ENCODE peak calls at places on chromosome 16, in four cellular contexts. One of them, this sample, is unnamed.

GRCh38 chr16:50267151-50267631 is 840 bp downstream of the ADCY7 start:
- DNase-seq in suprapubic skin: no peak
- DNase-seq in fibroblast of lung: no peak
- DNase-seq in GM12878: no peak
- DNase-seq in this sample: no peak

GRCh38 chr16:5257462-5257861 is 159.9 kb upstream of the EEF2KMT start:
- DNase-seq in GM12878: no peak
- DNase-seq in fibroblast of lung: no peak
- DNase-seq in suprapubic skin: no peak
- DNase-seq in this sample: no peak

GRCh38 chr16:397736-398332 is 835 bp downstream of the NME4 start:
- DNase-seq in fibroblast of lung: peak; percentile 73
- DNase-seq in suprapubic skin: peak; percentile 90
- DNase-seq in GM12878: no peak
- DNase-seq in this sample: peak; percentile 91

GRCh38 chr16:27701381-27701780 is 151.4 kb downstream of the KATNIP start:
- DNase-seq in suprapubic skin: no peak
- DNase-seq in GM12878: no peak
- DNase-seq in fibroblast of lung: no peak
- DNase-seq in this sample: no peak

GRCh38 chr16:28497861-28498599 is 3.6 kb downstream of the APOBR start:
- DNase-seq in GM12878: no peak
- DNase-seq in fibroblast of lung: no peak
- DNase-seq in suprapubic skin: no peak
- DNase-seq in this sample: no peak

GRCh38 chr16:907361-907760 is 63.4 kb downstream of the LMF1 start:
- DNase-seq in suprapubic skin: no peak
- DNase-seq in GM12878: no peak
- DNase-seq in fibroblast of lung: no peak
- DNase-seq in this sample: no peak

GRCh38 chr16:50688083-50688482 is 5.3 kb upstream of the NOD2 start:
- DNase-seq in GM12878: no peak
- DNase-seq in fibroblast of lung: no peak
- DNase-seq in suprapubic skin: no peak
- DNase-seq in this sample: no peak

GRCh38 chr16:997440-998051 is 16.0 kb downstream of the SOX8 start:
- DNase-seq in GM12878: no peak
- DNase-seq in fibroblast of lung: peak; percentile 16
- DNase-seq in suprapubic skin: no peak
- DNase-seq in this sample: no peak

GRCh38 chr16:81318711-81319110 is 3.9 kb downstream of the GAN start:
- DNase-seq in fibroblast of lung: no peak
- DNase-seq in GM12878: no peak
- DNase-seq in suprapubic skin: no peak
- DNase-seq in this sample: no peak

GRCh38 chr16:85286066-85286712 is 173.9 kb upstream of the CIBAR2 start:
- DNase-seq in GM12878: no peak
- DNase-seq in suprapubic skin: peak; percentile 92
- DNase-seq in fibroblast of lung: peak; percentile 89
- DNase-seq in this sample: peak; percentile 89

GRCh38 chr16:81633147-81633619 is 145.9 kb upstream of the PLCG2 start:
- DNase-seq in suprapubic skin: no peak
- DNase-seq in fibroblast of lung: no peak
- DNase-seq in GM12878: no peak
- DNase-seq in this sample: no peak

GRCh38 chr16:17439580-17439979 is 31.2 kb downstream of the XYLT1 start:
- DNase-seq in fibroblast of lung: no peak
- DNase-seq in suprapubic skin: no peak
- DNase-seq in GM12878: no peak
- DNase-seq in this sample: no peak

GRCh38 chr16:12098429-12099310 is 122.1 kb downstream of the SNX29 start:
- DNase-seq in GM12878: no peak
- DNase-seq in fibroblast of lung: no peak
- DNase-seq in suprapubic skin: no peak
- DNase-seq in this sample: no peak

GRCh38 chr16:67949645-67950044 is 5.7 kb upstream of the LCAT start:
- DNase-seq in fibroblast of lung: no peak
- DNase-seq in suprapubic skin: no peak
- DNase-seq in GM12878: no peak
- DNase-seq in this sample: no peak

GRCh38 chr16:50696126-50696525 is 2.7 kb downstream of the NOD2 start:
- DNase-seq in fibroblast of lung: no peak
- DNase-seq in suprapubic skin: no peak
- DNase-seq in GM12878: no peak
- DNase-seq in this sample: no peak

GRCh38 chr16:79698341-79698753 is 97.8 kb upstream of the MAF start:
- DNase-seq in suprapubic skin: no peak
- DNase-seq in GM12878: no peak
- DNase-seq in fibroblast of lung: peak; percentile 98
- DNase-seq in this sample: no peak

GRCh38 chr16:68756250-68757051 is 19.4 kb downstream of the CDH1 start:
- DNase-seq in suprapubic skin: no peak
- DNase-seq in fibroblast of lung: no peak
- DNase-seq in GM12878: peak; percentile 94
- DNase-seq in this sample: no peak

GRCh38 chr16:52283018-52283417 is 263.9 kb downstream of the TOX3 start:
- DNase-seq in fibroblast of lung: peak; percentile 56
- DNase-seq in suprapubic skin: no peak
- DNase-seq in GM12878: no peak
- DNase-seq in this sample: no peak

GRCh38 chr16:74865922-74866598 is 91.4 kb upstream of the FA2H start:
- DNase-seq in GM12878: no peak
- DNase-seq in fibroblast of lung: peak; percentile 28
- DNase-seq in suprapubic skin: no peak
- DNase-seq in this sample: no peak

GRCh38 chr16:77408607-77409006 is 26.2 kb downstream of the ADAMTS18 start:
- DNase-seq in suprapubic skin: no peak
- DNase-seq in fibroblast of lung: no peak
- DNase-seq in GM12878: peak; percentile 8
- DNase-seq in this sample: no peak

DNA sequence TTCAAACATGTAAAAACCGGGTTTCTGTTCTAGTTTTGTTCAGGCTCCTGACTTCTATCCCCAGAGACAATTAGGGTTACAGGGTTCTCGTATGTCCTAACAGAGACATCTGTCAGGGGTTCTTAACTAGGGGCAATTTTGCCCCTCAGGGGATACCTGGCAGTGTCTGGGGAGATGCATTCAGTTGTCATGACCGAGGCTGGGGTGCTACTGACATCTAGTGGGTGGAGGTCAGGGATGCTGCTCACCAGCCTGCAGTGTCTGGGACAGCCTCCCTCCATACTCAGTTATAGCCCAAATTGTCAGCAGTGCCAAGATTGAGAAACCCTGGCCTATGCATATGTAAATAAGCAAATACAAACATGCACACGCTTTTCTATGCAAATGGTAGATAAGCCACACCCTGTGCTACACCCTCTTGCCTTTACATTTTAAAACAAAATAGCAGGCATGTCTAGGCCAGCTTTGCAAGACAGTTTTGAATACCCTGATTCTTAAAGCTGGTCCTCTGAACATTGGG is 37.4 kb downstream of the CLEC16A start:
- DNase-seq in fibroblast of lung: peak; percentile 42
- DNase-seq in GM12878: no peak
- DNase-seq in suprapubic skin: no peak
- DNase-seq in this sample: no peak
- TF ChIP-seq CTCF in fibroblast of lung: peak; percentile 30
- TF ChIP-seq CTCF in GM12878: peak; percentile 78
- TF ChIP-seq CTCF in suprapubic skin: peak; percentile 34
- TF ChIP-seq CTCF in this sample: no peak

GRCh38 chr16:88548131-88548874 is 21.9 kb upstream of the ZC3H18 start:
- DNase-seq in GM12878: no peak
- DNase-seq in suprapubic skin: no peak
- DNase-seq in fibroblast of lung: no peak
- DNase-seq in this sample: no peak

GRCh38 chr16:88548985-88549384 is 21.2 kb upstream of the ZC3H18 start:
- DNase-seq in fibroblast of lung: no peak
- DNase-seq in GM12878: no peak
- DNase-seq in suprapubic skin: no peak
- DNase-seq in this sample: no peak

GRCh38 chr16:88552166-88552565 is 18.0 kb upstream of the ZC3H18 start:
- DNase-seq in GM12878: no peak
- DNase-seq in suprapubic skin: no peak
- DNase-seq in fibroblast of lung: no peak
- DNase-seq in this sample: no peak

GRCh38 chr16:88552815-88553214 is 17.4 kb upstream of the ZC3H18 start:
- DNase-seq in GM12878: no peak
- DNase-seq in fibroblast of lung: no peak
- DNase-seq in suprapubic skin: no peak
- DNase-seq in this sample: no peak

GRCh38 chr16:88549671-88550643 is 20.2 kb upstream of the ZC3H18 start:
- DNase-seq in GM12878: no peak
- DNase-seq in suprapubic skin: no peak
- DNase-seq in fibroblast of lung: no peak
- DNase-seq in this sample: no peak
- H3K4me3 ChIP-seq in GM12878: no peak overlapping the region
- H3K4me3 ChIP-seq in suprapubic skin: no peak overlapping the region
- H3K4me3 ChIP-seq in fibroblast of lung: no peak overlapping the region
- H3K4me3 ChIP-seq in this sample: no peak overlapping the region

DNA sequence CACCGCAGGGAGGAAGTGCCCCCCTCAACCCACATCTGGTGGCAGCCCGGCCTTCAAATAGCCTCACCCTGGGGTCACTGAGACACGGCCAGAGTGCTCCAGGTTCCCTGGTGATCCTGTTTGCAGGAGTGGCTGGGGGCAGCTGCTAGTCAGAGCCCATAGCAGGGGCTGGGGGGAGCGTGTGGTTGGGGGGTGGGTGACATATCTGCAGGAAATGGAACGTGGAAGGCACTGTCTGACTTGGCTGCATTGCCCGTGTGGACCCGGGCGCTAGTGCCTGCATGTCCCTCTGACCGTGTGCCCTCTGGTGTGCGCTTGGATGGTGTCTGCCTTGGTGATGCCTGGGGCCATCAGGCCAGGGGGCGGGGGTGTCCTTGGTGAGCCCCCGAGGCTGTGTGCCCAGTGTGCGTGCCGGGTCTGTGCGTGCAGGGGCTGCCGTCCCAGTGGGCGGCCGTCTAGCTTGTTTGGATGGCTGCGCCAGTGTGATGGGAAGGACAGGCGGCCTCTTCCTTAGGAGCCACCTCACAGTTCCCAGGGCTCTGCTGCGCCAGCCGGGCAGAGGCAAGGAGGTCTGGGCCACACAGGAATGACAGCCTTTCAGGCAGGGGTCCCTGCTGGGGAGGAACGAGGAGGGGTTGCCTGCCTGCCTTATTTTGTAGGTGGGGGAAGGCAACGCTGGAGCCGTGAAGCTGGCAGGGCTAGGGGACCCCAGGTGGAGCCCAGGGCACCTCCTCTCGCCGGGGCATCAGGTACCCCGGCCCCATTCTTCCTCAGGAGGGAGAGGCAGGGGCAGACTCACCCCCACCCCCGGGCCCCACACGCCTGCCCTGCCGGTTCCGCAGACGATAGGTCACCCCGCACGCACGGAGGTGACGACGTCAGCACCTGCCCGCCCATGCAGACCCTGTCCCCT is 642 bp downstream of the NDRG4 start:
- DNase-seq in GM12878: no peak
- DNase-seq in suprapubic skin: peak; percentile 55
- DNase-seq in fibroblast of lung: no peak
- DNase-seq in this sample: peak; percentile 65
- H3K27ac ChIP-seq in GM12878: no peak overlapping the region
- H3K27ac ChIP-seq in suprapubic skin: no peak overlapping the region
- H3K27ac ChIP-seq in fibroblast of lung: no peak overlapping the region
- H3K27ac ChIP-seq in this sample: no peak overlapping the region

GRCh38 chr16:15486661-15487060 is 52.3 kb downstream of the BMERB1 start:
- DNase-seq in GM12878: no peak
- DNase-seq in fibroblast of lung: no peak
- DNase-seq in suprapubic skin: no peak
- DNase-seq in this sample: no peak
- TF ChIP-seq CTCF in GM12878: no peak
- TF ChIP-seq CTCF in fibroblast of lung: no peak
- TF ChIP-seq CTCF in suprapubic skin: no peak
- TF ChIP-seq CTCF in this sample: no peak

DNA sequence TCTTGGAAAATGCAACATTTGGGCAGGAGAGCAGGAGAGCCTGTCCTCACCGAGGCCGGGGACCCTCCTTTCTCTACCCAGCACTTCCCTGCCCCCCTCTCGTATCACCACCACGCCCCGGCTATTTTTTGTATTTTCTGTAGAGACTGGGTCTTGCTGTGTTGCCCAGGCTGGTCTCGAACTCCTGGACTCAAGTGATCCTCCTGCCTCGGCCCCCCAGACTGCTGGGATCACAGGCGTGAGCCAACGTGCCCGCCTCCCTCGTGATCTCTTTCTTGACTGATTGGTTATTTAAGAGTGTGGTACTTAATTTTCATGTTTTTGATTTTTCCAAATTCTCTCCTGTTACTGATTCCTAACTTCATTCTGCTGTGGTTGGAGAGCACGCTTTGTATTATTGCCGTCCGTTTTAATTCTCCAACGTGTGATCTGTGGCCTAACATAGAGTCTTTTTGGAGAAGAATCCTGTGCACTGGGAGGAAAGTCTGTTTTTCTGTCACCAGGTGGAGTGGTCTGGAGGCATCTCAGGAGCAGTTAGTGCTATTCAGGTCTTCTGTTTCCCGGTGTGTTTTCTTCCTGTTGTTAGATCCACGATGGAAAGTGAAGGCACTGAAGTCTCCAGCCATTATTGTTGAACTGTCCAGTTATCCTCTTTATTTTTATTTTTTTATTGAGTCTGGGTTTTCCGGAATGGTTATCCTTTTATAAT is 40.4 kb downstream of the ZNF778 start:
- DNase-seq in suprapubic skin: no peak
- DNase-seq in GM12878: no peak
- DNase-seq in fibroblast of lung: no peak
- DNase-seq in this sample: no peak
- H3K4me3 ChIP-seq in suprapubic skin: peak overlapping the region; percentile 45
- H3K4me3 ChIP-seq in GM12878: no peak overlapping the region
- H3K4me3 ChIP-seq in fibroblast of lung: peak overlapping the region; percentile 43
- H3K4me3 ChIP-seq in this sample: peak overlapping the region; percentile 71

DNA sequence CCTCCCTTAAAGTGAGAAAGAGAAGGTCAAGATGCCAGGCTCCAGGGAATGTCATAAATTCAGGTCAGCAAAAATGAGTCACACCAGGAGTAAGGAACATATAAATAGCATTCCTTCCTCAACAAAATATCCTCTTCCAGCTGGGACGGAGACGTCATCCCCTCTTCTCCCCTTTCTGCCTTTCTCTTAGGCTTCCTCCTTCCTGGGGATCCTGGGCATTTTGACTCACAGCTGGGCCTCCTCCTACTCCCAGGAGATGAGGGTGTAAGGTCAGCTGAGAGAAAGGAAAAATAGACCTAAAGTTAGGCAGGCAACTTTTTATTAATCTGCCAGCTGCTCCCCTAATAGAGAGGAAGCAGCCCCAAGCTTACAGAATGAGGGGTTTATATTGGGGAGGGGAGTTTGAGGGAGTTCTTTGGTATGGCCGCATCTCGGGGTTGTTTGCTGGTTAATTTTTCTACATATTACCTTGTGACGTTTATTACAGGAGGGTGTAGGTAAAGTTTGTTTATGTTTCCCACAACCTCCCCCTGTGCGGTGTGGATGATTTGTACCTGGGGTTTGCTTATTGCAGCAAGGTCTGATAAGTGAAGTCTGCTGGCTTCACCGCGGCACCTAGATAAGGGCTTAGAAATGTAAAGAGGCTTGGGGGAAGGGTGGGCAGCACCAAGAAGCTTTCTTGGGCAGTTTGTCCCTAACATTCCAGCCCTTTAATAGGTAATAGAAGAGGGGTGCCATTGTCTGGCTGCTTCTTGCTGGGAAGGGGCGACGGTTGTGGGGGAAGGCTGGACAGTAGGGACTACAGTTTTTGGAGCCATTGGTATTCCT is 7.1 kb upstream of the ZNF747 start:
- DNase-seq in fibroblast of lung: peak; percentile 77
- DNase-seq in GM12878: no peak
- DNase-seq in suprapubic skin: no peak
- DNase-seq in this sample: no peak
- H3K27ac ChIP-seq in fibroblast of lung: no peak overlapping the region
- H3K27ac ChIP-seq in GM12878: no peak overlapping the region
- H3K27ac ChIP-seq in suprapubic skin: no peak overlapping the region
- H3K27ac ChIP-seq in this sample: no peak overlapping the region